ENCODE peak calls at places on chromosome 11, in four cellular contexts. C is progenitor cell of endocrine pancreas, V is psoas muscle, O is stomach. L is an unnamed sample.
A peak's percentile ranks its signal among the peaks of the same experiment; 100 is the strongest.

GRCh38 chr11:112564228-112564955 is 303.7 kb upstream of the PLET1 start:
- DNase-seq in V (no peak), O (no peak), C (no peak), L (no peak)

GRCh38 chr11:86182976-86183584 is 61.5 kb upstream of the EED start:
- DNase-seq in C (no peak), V (no peak), O (peak; percentile 74), L (no peak)

GRCh38 chr11:45622283-45622682 is 43.1 kb downstream of the CHST1 start:
- DNase-seq in O (no peak), C (no peak), V (no peak), L (no peak)

GRCh38 chr11:59097113-59097708 is 9.8 kb upstream of the FAM111B start:
- DNase-seq in C (no peak), O (peak; percentile 71), V (peak; percentile 60), L (no peak)

GRCh38 chr11:789951-790350 is at the start of gene CEND1:
- DNase-seq in V (peak; percentile 62), C (no peak), O (no peak), L (no peak)

GRCh38 chr11:123235117-123235686 is 40.2 kb upstream of the CLMP start:
- DNase-seq in V (peak; percentile 68), O (peak; percentile 44), C (no peak), L (no peak)

GRCh38 chr11:69035959-69036340 is 12.8 kb upstream of the TPCN2 start:
- DNase-seq in V (peak; percentile 70), O (no peak), C (no peak), L (no peak)

GRCh38 chr11:130601141-130601540 is 152.7 kb downstream of the ADAMTS15 start:
- DNase-seq in V (peak; percentile 89), O (peak; percentile 36), C (no peak), L (no peak)

GRCh38 chr11:36162909-36163434 is 126.3 kb downstream of the COMMD9 start:
- DNase-seq in C (no peak), V (no peak), O (no peak), L (no peak)

DNA sequence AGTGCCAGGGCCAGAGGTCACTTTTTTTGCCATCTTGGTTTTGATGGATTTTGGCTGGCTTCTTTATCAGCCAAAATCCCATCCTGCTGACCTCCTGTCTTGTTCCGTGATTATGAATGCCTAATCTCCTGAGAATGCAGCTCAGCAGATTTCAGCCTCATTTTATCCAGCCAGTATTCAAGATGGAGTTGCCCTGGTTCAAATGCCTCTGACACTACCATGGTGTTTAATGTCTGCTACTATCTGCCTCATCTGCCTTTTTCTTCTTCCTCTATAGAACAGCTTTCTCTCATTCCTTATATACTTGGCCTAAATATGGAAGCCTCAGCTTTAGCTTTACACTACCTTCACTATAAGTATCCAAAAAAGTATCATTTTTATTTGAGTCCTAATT is 50.7 kb downstream of the ACER3 start:
- DNase-seq in C (no peak), O (no peak), V (no peak), L (no peak)
- TF ChIP-seq CTCF in C (no peak), O (no peak), V (no peak), L (no peak)

GRCh38 chr11:44565746-44566558 is 489 bp downstream of the CD82 start:
- DNase-seq in V (no peak), O (no peak), C (no peak), L (no peak)

GRCh38 chr11:44566559-44566949 is 1.1 kb downstream of the CD82 start:
- DNase-seq in C (no peak), O (no peak), V (no peak), L (no peak)

GRCh38 chr11:44568358-44568705 is 2.9 kb downstream of the CD82 start:
- DNase-seq in V (no peak), O (no peak), C (no peak), L (no peak)

GRCh38 chr11:44567876-44568256 is 2.4 kb downstream of the CD82 start:
- DNase-seq in C (no peak), O (no peak), V (no peak), L (no peak)

DNA sequence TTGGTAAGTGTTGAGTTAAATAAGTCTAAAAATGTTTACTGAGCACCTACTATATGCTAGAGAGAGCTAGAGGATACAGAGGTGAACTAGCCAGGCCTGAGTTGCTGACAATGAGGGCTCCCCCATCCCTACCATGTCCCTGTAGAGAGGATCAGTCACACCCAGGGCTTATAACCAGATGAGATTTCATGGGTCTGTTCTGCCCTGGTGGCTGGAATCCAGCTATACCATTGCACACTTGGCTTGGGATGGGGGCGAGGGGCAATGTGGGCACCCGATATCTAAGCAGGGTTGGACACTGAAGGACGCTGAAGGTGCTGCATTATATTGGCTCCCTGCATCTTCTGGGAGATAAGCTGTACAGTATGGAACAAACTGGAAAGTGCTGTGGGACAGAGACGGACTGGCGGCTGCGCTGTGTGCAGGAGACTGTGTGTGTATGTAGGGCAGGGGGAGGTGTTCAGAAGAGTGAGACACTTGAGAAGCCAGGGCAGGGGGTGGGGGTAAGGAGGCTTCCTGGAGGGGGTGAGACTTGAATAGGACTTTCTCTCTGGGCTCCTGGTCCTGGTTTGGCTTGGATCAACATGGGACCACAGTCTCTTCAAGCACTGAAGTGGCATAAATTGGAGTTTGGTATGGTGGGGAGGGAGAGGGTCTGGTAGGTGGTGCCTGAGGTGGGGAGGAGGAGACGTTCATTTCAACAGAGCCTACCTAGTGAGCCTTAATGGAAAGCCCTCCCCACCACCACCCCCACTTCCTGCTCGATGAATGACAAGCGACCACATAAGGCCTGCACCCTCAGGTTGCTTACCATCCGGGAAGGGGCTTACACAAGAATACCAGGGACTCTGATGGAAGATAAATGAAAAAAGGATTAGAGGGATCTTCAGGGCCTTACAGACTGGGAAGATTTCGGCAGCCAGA is 1.8 kb downstream of the CD82 start:
- DNase-seq in O (no peak), C (no peak), V (no peak), L (no peak)
- TF ChIP-seq CTCF in O (no peak), C (no peak), V (no peak), L (peak; percentile 42)

GRCh38 chr11:72553748-72554147 is 119.4 kb upstream of the CLPB start:
- DNase-seq in V (no peak), O (no peak), C (no peak), L (no peak)
- TF ChIP-seq CTCF in V (no peak), O (no peak), C (no peak), L (no peak)

GRCh38 chr11:57001674-57002401 is 13.1 kb downstream of the OR5AK2 start:
- DNase-seq in C (no peak), O (no peak), V (no peak), L (no peak)
- TF ChIP-seq CTCF in C (peak; percentile 28), O (no peak), V (no peak), L (peak; percentile 68)

GRCh38 chr11:80086496-80087055 is 645.7 kb upstream of the TENM4 start:
- DNase-seq in O (no peak), V (no peak), C (no peak), L (no peak)

GRCh38 chr11:80083561-80083960 is 642.7 kb upstream of the TENM4 start:
- DNase-seq in V (no peak), C (no peak), O (no peak), L (no peak)

GRCh38 chr11:80085563-80085962 is 644.7 kb upstream of the TENM4 start:
- DNase-seq in V (no peak), C (no peak), O (no peak), L (no peak)

GRCh38 chr11:80082386-80082785 is 641.6 kb upstream of the TENM4 start:
- DNase-seq in C (no peak), O (no peak), V (no peak), L (no peak)

GRCh38 chr11:80084614-80085013 is 643.8 kb upstream of the TENM4 start:
- DNase-seq in O (no peak), C (no peak), V (no peak), L (no peak)
- TF ChIP-seq CTCF in O (no peak), C (no peak), V (no peak), L (no peak)

L was measured in type B pancreatic cell.